ENCODE peak calls at places on chromosome 14, in ten cellular contexts. C is IMR-90, F is breast epithelium, W is ovary, H is heart left ventricle, E is NB4, B is body of pancreas, N is A549, O is K562, J is sigmoid colon. D is an unnamed sample.

GRCh38 chr14:43981135-43981787 is 525.8 kb downstream of the FSCB start:
- DNase-seq in E (no peak), H (no peak), J (no peak), C (no peak), B (no peak), W (no peak), F (no peak), N (no peak), O (no peak), D (no peak)

GRCh38 chr14:100152091-100152490 is 7.4 kb downstream of the DEGS2 start:
- DNase-seq in F (no peak), W (no peak), H (no peak), N (no peak), C (no peak), B (no peak), J (no peak), O (no peak), E (no peak), D (no peak)

GRCh38 chr14:61516957-61517356 is 178.4 kb upstream of the HIF1A start:
- DNase-seq in W (no peak), O (no peak), E (no peak), C (no peak), J (no peak), H (no peak), F (no peak), N (no peak), B (peak; percentile 20), D (no peak)

GRCh38 chr14:86057018-86057667 is 527.2 kb downstream of the FLRT2 start:
- DNase-seq in N (peak; percentile 27), J (no peak), B (no peak), H (no peak), W (no peak), O (no peak), C (peak; percentile 39), E (peak; percentile 42), F (no peak), D (peak; percentile 57)

GRCh38 chr14:50978521-50978871 is 34.2 kb upstream of the PYGL start:
- DNase-seq in O (no peak), N (no peak), B (no peak), H (no peak), W (no peak), F (no peak), J (no peak), C (no peak), E (no peak), D (no peak)

GRCh38 chr14:35384386-35385041 is 20.0 kb downstream of the NFKBIA start:
- DNase-seq in W (peak; percentile 81), C (peak; percentile 99), E (no peak), H (peak; percentile 56), J (peak; percentile 96), O (no peak), B (peak; percentile 61), N (peak; percentile 80), F (no peak), D (no peak)

GRCh38 chr14:98170580-98170979 is 1101.4 kb downstream of the BCL11B start:
- DNase-seq in O (no peak), N (no peak), B (no peak), H (no peak), W (no peak), F (no peak), E (no peak), C (no peak), J (no peak), D (no peak)

GRCh38 chr14:47966411-47966810 is 291.0 kb upstream of the MDGA2 start:
- DNase-seq in W (no peak), F (no peak), H (no peak), E (no peak), O (no peak), N (no peak), B (no peak), C (no peak), J (no peak), D (no peak)

GRCh38 chr14:55353686-55354467 is 57.8 kb downstream of the ATG14 start:
- DNase-seq in E (no peak), C (no peak), H (no peak), O (no peak), F (no peak), W (no peak), N (no peak), B (no peak), J (no peak), D (no peak)

GRCh38 chr14:48747683-48748082 is 838.5 kb downstream of the RPS29 start:
- DNase-seq in H (no peak), W (no peak), N (no peak), B (no peak), C (no peak), F (no peak), E (no peak), J (no peak), O (no peak), D (no peak)

GRCh38 chr14:93959239-93960107 is 16.9 kb downstream of the ASB2 start:
- DNase-seq in E (peak; percentile 93), W (no peak), O (peak; percentile 15), B (peak; percentile 73), F (peak; percentile 54), H (peak; percentile 56), J (no peak), N (peak; percentile 85), C (peak; percentile 95), D (no peak)
- TF ChIP-seq POLR2A in E (no peak), W (no peak), O (no peak), B (no peak), F (no peak), H (no peak), J (no peak), N (no peak), C (peak; percentile 69), D (no peak)

DNA sequence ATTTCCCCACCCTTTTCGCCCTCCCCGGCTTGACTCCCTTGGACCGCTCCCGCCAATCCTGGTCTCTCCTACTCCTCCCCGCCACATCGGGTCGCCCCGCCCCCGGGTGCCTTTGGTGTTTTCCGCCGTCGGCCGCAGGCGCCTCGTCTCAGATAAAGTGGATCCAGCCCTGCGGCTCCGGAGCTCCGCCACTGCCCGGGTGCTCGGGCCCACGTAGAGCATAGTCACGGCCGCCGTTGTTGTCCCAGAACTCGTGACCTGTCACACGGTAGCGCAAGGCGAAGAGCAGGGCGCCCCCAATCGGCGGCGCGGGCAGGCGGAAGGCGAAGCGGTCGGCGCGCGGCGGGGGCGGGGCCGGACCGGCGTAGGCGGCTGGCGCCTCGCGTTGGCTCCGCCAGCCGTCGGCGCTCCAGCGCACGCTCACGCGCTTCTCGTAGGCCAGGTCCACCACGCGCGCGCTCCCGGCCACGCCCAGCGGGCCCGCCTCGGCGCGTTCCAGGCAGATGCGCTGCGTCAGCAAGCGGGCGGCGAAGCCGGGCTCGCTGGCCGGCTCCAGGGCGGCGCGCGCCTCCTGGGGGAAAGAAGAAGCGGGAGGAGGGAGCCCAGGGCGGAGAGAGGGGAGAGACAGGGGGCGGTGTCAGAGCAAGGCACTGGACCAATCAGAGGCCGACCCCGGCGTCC is 1.2 kb downstream of the PPP1R3E start:
- DNase-seq in C (peak; percentile 98), E (peak; percentile 98), B (peak; percentile 98), W (peak; percentile 99), F (peak; percentile 96), J (peak; percentile 99), O (peak; percentile 98), N (peak; percentile 97), H (peak; percentile 98), D (peak; percentile 100)
- TF ChIP-seq POLR2A in C (peak; percentile 19), E (no peak), B (peak; percentile 61), W (peak; percentile 67), F (peak; percentile 41), J (peak; percentile 42), O (no peak), N (peak; percentile 45), H (no peak), D (no peak)

GRCh38 chr14:23306412-23307145 is at the start of gene BCL2L2:
- DNase-seq in W (peak; percentile 95), J (peak; percentile 97), H (peak; percentile 93), O (peak; percentile 87), F (peak; percentile 95), B (peak; percentile 95), C (peak; percentile 84), N (peak; percentile 92), E (peak; percentile 89), D (peak; percentile 86)
- TF ChIP-seq POLR2A in W (peak; percentile 62), J (no peak), H (peak; percentile 72), O (peak; percentile 84), F (no peak), B (peak; percentile 85), C (peak; percentile 79), N (peak; percentile 71), E (peak; percentile 76), D (peak; percentile 81)

GRCh38 chr14:57390037-57390805 is at the start of gene NAA30:
- DNase-seq in F (peak; percentile 88), O (peak; percentile 91), C (peak; percentile 92), W (peak; percentile 94), E (peak; percentile 96), N (peak; percentile 96), B (peak; percentile 97), J (peak; percentile 94), H (peak; percentile 93), D (peak; percentile 93)
- TF ChIP-seq POLR2A in F (peak; percentile 62), O (peak; percentile 71), C (peak; percentile 74), W (peak; percentile 59), E (peak; percentile 48), N (peak; percentile 54), B (peak; percentile 74), J (peak; percentile 37), H (peak; percentile 42), D (peak; percentile 53)

GRCh38 chr14:77040995-77041744 is 12.7 kb upstream of the IRF2BPL start:
- DNase-seq in F (no peak), J (peak; percentile 74), E (peak; percentile 48), C (no peak), N (no peak), B (peak; percentile 75), W (peak; percentile 56), O (no peak), H (no peak), D (peak; percentile 81)

GRCh38 chr14:77040059-77040308 is 11.5 kb upstream of the IRF2BPL start:
- DNase-seq in F (no peak), O (no peak), C (no peak), E (no peak), B (no peak), W (no peak), J (no peak), N (no peak), H (no peak), D (no peak)

GRCh38 chr14:77039285-77040058 is 11.0 kb upstream of the IRF2BPL start:
- DNase-seq in F (no peak), N (no peak), C (peak; percentile 69), O (no peak), W (no peak), B (no peak), J (no peak), E (peak; percentile 47), H (no peak), D (peak; percentile 74)

GRCh38 chr14:77041837-77042557 is 13.5 kb upstream of the IRF2BPL start:
- DNase-seq in E (peak; percentile 50), H (peak; percentile 78), C (peak; percentile 98), W (peak; percentile 65), F (no peak), O (no peak), N (no peak), J (peak; percentile 89), B (peak; percentile 86), D (peak; percentile 66)

GRCh38 chr14:77040309-77040994 is 11.9 kb upstream of the IRF2BPL start:
- DNase-seq in C (peak; percentile 99), O (peak; percentile 87), E (peak; percentile 96), H (peak; percentile 100), J (peak; percentile 100), W (peak; percentile 100), F (peak; percentile 100), N (peak; percentile 99), B (peak; percentile 100), D (peak; percentile 100)
- TF ChIP-seq POLR2A in C (peak; percentile 21), O (no peak), E (peak; percentile 35), H (peak; percentile 9), J (no peak), W (no peak), F (no peak), N (no peak), B (no peak), D (peak; percentile 19)

GRCh38 chr14:64696355-64696844 is 7.8 kb upstream of the PLEKHG3 start:
- DNase-seq in F (no peak), N (no peak), W (no peak), E (no peak), B (peak; percentile 45), H (no peak), J (no peak), C (no peak), O (no peak), D (no peak)
- TF ChIP-seq POLR2A in F (no peak), N (no peak), W (no peak), E (no peak), B (no peak), H (no peak), J (no peak), C (no peak), O (no peak), D (no peak)